ENCODE peak calls at places on chromosomes 7 and 10, in ten cellular contexts. M is ureter; K is fibroblast of lung; X is stimulated activated CD8-positive, alpha-beta memory T cell treated with anti-CD3 and anti-CD28 coated beads, Interleukin-7, amount 100 ng/mL, for 24 hours; G is endothelial cell; N is nucleus accumbens; Z is Right ventricle myocardium inferior; R is naive thymus-derived CD8-positive, alpha-beta T cell; A is GM06990; O is heart right ventricle. E is an unnamed sample.
A peak's percentile ranks its signal among the peaks of the same experiment; 100 is the strongest.

GRCh38 chr10:17801507-17801906 is 7.6 kb upstream of the MRC1 start:
- DNase-seq in M (no peak), K (no peak), X (no peak), G (no peak), N (no peak), Z (no peak), R (no peak), A (no peak), O (no peak), E (no peak)

GRCh38 chr7:77276120-77276519 is 76.5 kb upstream of the FGL2 start:
- DNase-seq in M (no peak), K (no peak), X (no peak), G (no peak), N (no peak), Z (no peak), R (no peak), A (no peak), O (no peak), E (no peak)

GRCh38 chr10:29689001-29689400 is 54.2 kb upstream of the SVIL start:
- DNase-seq in M (no peak), K (peak; percentile 86), X (no peak), G (no peak), N (no peak), Z (no peak), R (no peak), A (no peak), O (no peak), E (no peak)

GRCh38 chr10:42969909-42970308 is 107.0 kb upstream of the RET start:
- DNase-seq in M (peak; percentile 29), K (no peak), X (no peak), G (no peak), N (no peak), Z (no peak), R (no peak), A (no peak), O (no peak), E (no peak)

GRCh38 chr10:132196178-132197113 is 9.7 kb downstream of the DPYSL4 start:
- DNase-seq in M (no peak), K (no peak), X (no peak), G (no peak), N (no peak), Z (peak; percentile 55), R (no peak), A (no peak), O (no peak), E (no peak)

GRCh38 chr7:50416509-50417299 is 33.4 kb downstream of the FIGNL1 start:
- DNase-seq in M (no peak), K (no peak), X (no peak), G (no peak), N (no peak), Z (no peak), R (no peak), A (peak; percentile 61), O (no peak), E (no peak)

GRCh38 chr7:127783267-127783559 is 131.2 kb downstream of the SND1 start:
- DNase-seq in M (no peak), K (no peak), X (no peak), G (no peak), N (no peak), Z (no peak), R (no peak), A (no peak), O (no peak), E (no peak)

GRCh38 chr10:86160890-86161585 is 205.6 kb downstream of the GRID1 start:
- DNase-seq in M (no peak), K (no peak), X (no peak), G (no peak), N (no peak), Z (no peak), R (no peak), A (no peak), O (no peak), E (no peak)

GRCh38 chr10:90992462-90992861 is 71.6 kb upstream of the ANKRD1 start:
- DNase-seq in M (no peak), K (no peak), X (no peak), G (no peak), N (no peak), Z (no peak), R (no peak), A (no peak), O (no peak), E (no peak)

GRCh38 chr10:48460148-48460545 is 144.7 kb downstream of the ARHGAP22 start:
- DNase-seq in M (no peak), K (no peak), X (no peak), G (no peak), N (no peak), Z (no peak), R (no peak), A (no peak), O (no peak), E (no peak)

GRCh38 chr10:110843031-110843430 is 28.7 kb upstream of the PDCD4 start:
- DNase-seq in M (no peak), K (no peak), X (no peak), G (no peak), N (no peak), Z (no peak), R (no peak), A (peak; percentile 84), O (no peak), E (no peak)

GRCh38 chr10:71835671-71836593 is 15.1 kb downstream of the PSAP start:
- DNase-seq in M (no peak), K (peak; percentile 93), X (no peak), G (no peak), N (no peak), Z (peak; percentile 80), R (no peak), A (peak; percentile 86), O (peak; percentile 72), E (no peak)

GRCh38 chr7:21767300-21767900 is 178.3 kb downstream of the CDCA7L start:
- DNase-seq in M (peak; percentile 54), K (peak; percentile 44), X (no peak), G (peak; percentile 49), N (no peak), Z (no peak), R (no peak), A (peak; percentile 5), O (peak; percentile 27), E (no peak)